ENCODE peak calls at places on chromosomes 16 and 17, in seven cellular contexts. One of them, this sample, is unnamed.
A peak's percentile ranks its signal among the peaks of the same experiment; 100 is the strongest.

GRCh38 chr17:82882715-82883446 is 43.1 kb upstream of the ZNF750 start:
- DNase-seq in H1: no peak
- DNase-seq in H9: no peak
- DNase-seq in IMR-90: no peak
- DNase-seq in trophoblast cell: peak; percentile 52
- DNase-seq in neuronal stem cell: no peak
- DNase-seq in mesenchymal stem cell: no peak
- DNase-seq in this sample: no peak

GRCh38 chr17:145671-146541 is 8.5 kb downstream of the SCGB1C2 start:
- DNase-seq in H1: peak; percentile 45
- DNase-seq in H9: no peak
- DNase-seq in IMR-90: no peak
- DNase-seq in trophoblast cell: no peak
- DNase-seq in neuronal stem cell: no peak
- DNase-seq in mesenchymal stem cell: no peak
- DNase-seq in this sample: no peak

GRCh38 chr17:73782641-73783381 is 138.6 kb upstream of the SDK2 start:
- DNase-seq in H1: no peak
- DNase-seq in H9: peak; percentile 80
- DNase-seq in IMR-90: no peak
- DNase-seq in trophoblast cell: no peak
- DNase-seq in neuronal stem cell: no peak
- DNase-seq in mesenchymal stem cell: no peak
- DNase-seq in this sample: peak; percentile 74

GRCh38 chr16:85613609-85614337 is 651 bp downstream of the GSE1 start:
- DNase-seq in H1: peak; percentile 82
- DNase-seq in H9: peak; percentile 75
- DNase-seq in IMR-90: no peak
- DNase-seq in trophoblast cell: peak; percentile 71
- DNase-seq in neuronal stem cell: no peak
- DNase-seq in mesenchymal stem cell: peak; percentile 61
- DNase-seq in this sample: peak; percentile 93

GRCh38 chr16:2485811-2486507 is 11.0 kb downstream of the TBC1D24 start:
- DNase-seq in H1: no peak
- DNase-seq in H9: no peak
- DNase-seq in IMR-90: no peak
- DNase-seq in trophoblast cell: no peak
- DNase-seq in neuronal stem cell: no peak
- DNase-seq in mesenchymal stem cell: no peak
- DNase-seq in this sample: no peak

GRCh38 chr17:36532435-36532975 is 2.2 kb downstream of the MYO19 start:
- DNase-seq in H1: peak; percentile 14
- DNase-seq in H9: no peak
- DNase-seq in IMR-90: no peak
- DNase-seq in trophoblast cell: no peak
- DNase-seq in neuronal stem cell: no peak
- DNase-seq in mesenchymal stem cell: no peak
- DNase-seq in this sample: no peak

GRCh38 chr17:17886747-17887146 is 50.0 kb upstream of the SREBF1 start:
- DNase-seq in H1: no peak
- DNase-seq in H9: no peak
- DNase-seq in IMR-90: no peak
- DNase-seq in trophoblast cell: no peak
- DNase-seq in neuronal stem cell: no peak
- DNase-seq in mesenchymal stem cell: no peak
- DNase-seq in this sample: no peak

GRCh38 chr17:9702916-9703780 is 57.8 kb downstream of the USP43 start:
- DNase-seq in H1: no peak
- DNase-seq in H9: no peak
- DNase-seq in IMR-90: no peak
- DNase-seq in trophoblast cell: no peak
- DNase-seq in neuronal stem cell: no peak
- DNase-seq in mesenchymal stem cell: no peak
- DNase-seq in this sample: no peak

GRCh38 chr17:40293363-40293762 is 5.7 kb downstream of the CDC6 start:
- DNase-seq in H1: no peak
- DNase-seq in H9: no peak
- DNase-seq in IMR-90: no peak
- DNase-seq in trophoblast cell: no peak
- DNase-seq in neuronal stem cell: no peak
- DNase-seq in mesenchymal stem cell: peak; percentile 32
- DNase-seq in this sample: no peak

GRCh38 chr16:58024673-58025350 is 742 bp upstream of the MMP15 start:
- DNase-seq in H1: peak; percentile 73
- DNase-seq in H9: peak; percentile 76
- DNase-seq in IMR-90: no peak
- DNase-seq in trophoblast cell: peak; percentile 91
- DNase-seq in neuronal stem cell: no peak
- DNase-seq in mesenchymal stem cell: peak; percentile 33
- DNase-seq in this sample: peak; percentile 84

DNA sequence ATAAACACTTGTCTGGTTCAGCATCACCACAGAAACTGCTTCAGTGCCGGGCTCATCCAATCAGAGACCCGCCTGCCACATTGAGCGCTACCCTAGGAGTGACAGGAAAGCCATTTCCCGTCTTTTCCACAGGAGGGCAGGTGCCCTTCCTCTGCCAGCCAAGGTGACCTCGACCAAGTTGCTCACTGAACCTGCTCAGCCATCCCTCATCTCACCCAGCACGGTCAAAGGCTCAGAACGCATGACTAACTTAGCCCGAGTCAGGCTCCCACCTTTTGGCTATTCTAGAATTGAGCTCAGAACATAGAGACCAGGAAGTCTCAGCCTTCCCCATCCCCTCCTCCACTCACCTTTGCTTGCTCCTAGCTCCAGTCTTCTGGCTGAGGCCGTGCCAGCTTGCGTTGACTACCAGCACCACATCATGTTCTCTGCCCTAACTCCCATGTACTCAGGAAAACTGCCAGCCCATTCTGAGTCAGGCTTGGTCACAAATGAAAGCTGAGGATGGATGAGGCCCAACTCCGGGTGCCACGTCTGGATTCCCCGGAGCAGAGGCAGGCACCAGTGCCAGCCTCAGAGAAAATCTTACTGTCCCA is 15.6 kb downstream of the MRPS23 start:
- DNase-seq in H1: peak; percentile 64
- DNase-seq in H9: peak; percentile 83
- DNase-seq in IMR-90: no peak
- DNase-seq in trophoblast cell: no peak
- DNase-seq in neuronal stem cell: no peak
- DNase-seq in mesenchymal stem cell: no peak
- DNase-seq in this sample: peak; percentile 66
- H2AK5ac ChIP-seq in H1: no peak overlapping the region
- H2AK5ac ChIP-seq in H9: no peak overlapping the region
- H2AK5ac ChIP-seq in IMR-90: no peak overlapping the region
- H2AK5ac ChIP-seq in trophoblast cell: no peak overlapping the region
- H2AK5ac ChIP-seq in neuronal stem cell: no peak overlapping the region
- H2AK5ac ChIP-seq in mesenchymal stem cell: no peak overlapping the region
- H2AK5ac ChIP-seq in this sample: no peak overlapping the region

DNA sequence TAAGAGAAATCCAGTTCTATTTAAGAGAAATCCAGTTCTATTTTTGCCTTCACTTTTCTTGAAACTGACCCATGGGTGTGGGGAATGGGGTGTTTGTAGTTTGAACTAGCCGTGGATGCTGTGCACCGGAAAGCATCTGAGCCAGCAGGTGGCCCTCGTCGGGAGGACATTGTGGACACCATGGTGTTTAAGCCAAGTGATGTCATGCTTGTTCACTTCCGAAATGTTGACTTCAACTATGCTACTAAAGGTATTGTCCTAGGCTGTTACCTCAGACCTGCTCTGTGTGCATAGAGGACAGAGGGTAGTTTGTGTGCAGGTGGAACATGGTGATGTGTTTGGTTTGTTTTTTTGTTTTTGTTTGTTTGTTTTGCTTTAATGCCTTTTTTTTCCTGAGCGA is 3.3 kb downstream of the ATXN2L start:
- DNase-seq in H1: no peak
- DNase-seq in H9: no peak
- DNase-seq in IMR-90: peak; percentile 34
- DNase-seq in trophoblast cell: no peak
- DNase-seq in neuronal stem cell: no peak
- DNase-seq in mesenchymal stem cell: peak; percentile 46
- DNase-seq in this sample: no peak
- H3K4me2 ChIP-seq in H1: peak overlapping the region; percentile 68
- H3K4me2 ChIP-seq in H9: no peak overlapping the region
- H3K4me2 ChIP-seq in IMR-90: peak overlapping the region; percentile 47
- H3K4me2 ChIP-seq in trophoblast cell: no peak overlapping the region
- H3K4me2 ChIP-seq in neuronal stem cell: no peak overlapping the region
- H3K4me2 ChIP-seq in mesenchymal stem cell: no peak overlapping the region
- H3K4me2 ChIP-seq in this sample: no peak overlapping the region

GRCh38 chr17:27357236-27357635 is 63.3 kb downstream of the WSB1 start:
- DNase-seq in H1: no peak
- DNase-seq in H9: no peak
- DNase-seq in IMR-90: no peak
- DNase-seq in trophoblast cell: no peak
- DNase-seq in neuronal stem cell: no peak
- DNase-seq in mesenchymal stem cell: no peak
- DNase-seq in this sample: no peak
- H2AK5ac ChIP-seq in H1: no peak overlapping the region
- H2AK5ac ChIP-seq in H9: no peak overlapping the region
- H2AK5ac ChIP-seq in IMR-90: no peak overlapping the region
- H2AK5ac ChIP-seq in trophoblast cell: peak overlapping the region; percentile 78
- H2AK5ac ChIP-seq in neuronal stem cell: peak overlapping the region; percentile 93
- H2AK5ac ChIP-seq in mesenchymal stem cell: no peak overlapping the region
- H2AK5ac ChIP-seq in this sample: no peak overlapping the region

GRCh38 chr16:49061315-49061714 is 220.3 kb downstream of the CBLN1 start:
- DNase-seq in H1: no peak
- DNase-seq in H9: no peak
- DNase-seq in IMR-90: no peak
- DNase-seq in trophoblast cell: no peak
- DNase-seq in neuronal stem cell: no peak
- DNase-seq in mesenchymal stem cell: no peak
- DNase-seq in this sample: no peak

GRCh38 chr16:49057391-49057790 is 224.2 kb downstream of the CBLN1 start:
- DNase-seq in H1: no peak
- DNase-seq in H9: no peak
- DNase-seq in IMR-90: no peak
- DNase-seq in trophoblast cell: no peak
- DNase-seq in neuronal stem cell: no peak
- DNase-seq in mesenchymal stem cell: no peak
- DNase-seq in this sample: no peak

GRCh38 chr16:49055824-49056545 is 225.7 kb downstream of the CBLN1 start:
- DNase-seq in H1: no peak
- DNase-seq in H9: no peak
- DNase-seq in IMR-90: no peak
- DNase-seq in trophoblast cell: no peak
- DNase-seq in neuronal stem cell: no peak
- DNase-seq in mesenchymal stem cell: no peak
- DNase-seq in this sample: peak; percentile 72

GRCh38 chr16:49056546-49056945 is 225.1 kb downstream of the CBLN1 start:
- DNase-seq in H1: no peak
- DNase-seq in H9: no peak
- DNase-seq in IMR-90: no peak
- DNase-seq in trophoblast cell: no peak
- DNase-seq in neuronal stem cell: no peak
- DNase-seq in mesenchymal stem cell: no peak
- DNase-seq in this sample: no peak

GRCh38 chr16:49058382-49058781 is 223.3 kb downstream of the CBLN1 start:
- DNase-seq in H1: no peak
- DNase-seq in H9: no peak
- DNase-seq in IMR-90: no peak
- DNase-seq in trophoblast cell: no peak
- DNase-seq in neuronal stem cell: no peak
- DNase-seq in mesenchymal stem cell: no peak
- DNase-seq in this sample: no peak
- H3K4me2 ChIP-seq in H1: no peak overlapping the region
- H3K4me2 ChIP-seq in H9: no peak overlapping the region
- H3K4me2 ChIP-seq in IMR-90: no peak overlapping the region
- H3K4me2 ChIP-seq in trophoblast cell: no peak overlapping the region
- H3K4me2 ChIP-seq in neuronal stem cell: no peak overlapping the region
- H3K4me2 ChIP-seq in mesenchymal stem cell: no peak overlapping the region
- H3K4me2 ChIP-seq in this sample: no peak overlapping the region

DNA sequence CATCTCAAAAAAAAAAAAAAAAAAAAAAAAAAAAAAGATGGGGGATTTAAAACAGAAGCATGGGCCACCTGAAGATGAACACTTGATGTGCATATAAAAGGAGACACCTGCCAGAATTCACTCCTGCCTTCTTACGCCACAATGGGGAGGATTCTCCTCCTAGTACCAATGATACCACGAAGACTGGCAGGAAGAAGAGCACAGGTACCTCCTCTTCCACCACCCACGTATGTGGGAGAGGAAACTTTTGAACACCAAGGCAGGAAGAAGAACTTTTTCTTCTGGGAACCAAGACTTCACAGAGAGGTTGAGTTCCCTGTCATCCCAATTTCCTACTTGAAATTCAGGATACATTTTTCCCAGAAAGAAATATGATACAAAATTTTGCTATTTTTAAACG is 2.7 kb upstream of the MAP2K6 start:
- DNase-seq in H1: no peak
- DNase-seq in H9: no peak
- DNase-seq in IMR-90: no peak
- DNase-seq in trophoblast cell: no peak
- DNase-seq in neuronal stem cell: no peak
- DNase-seq in mesenchymal stem cell: no peak
- DNase-seq in this sample: no peak
- H2AK5ac ChIP-seq in H1: no peak overlapping the region
- H2AK5ac ChIP-seq in H9: no peak overlapping the region
- H2AK5ac ChIP-seq in IMR-90: no peak overlapping the region
- H2AK5ac ChIP-seq in trophoblast cell: no peak overlapping the region
- H2AK5ac ChIP-seq in neuronal stem cell: no peak overlapping the region
- H2AK5ac ChIP-seq in mesenchymal stem cell: no peak overlapping the region
- H2AK5ac ChIP-seq in this sample: no peak overlapping the region